ENCODE peak calls at places on chromosomes 12 and 14, in seven cellular contexts. C, A, Y, D, V, Z and B are unnamed samples.

GRCh38 chr12:96258451-96258933 is 64.3 kb downstream of the ELK3 start:
- DNase-seq in C (no peak), A (no peak), Y (no peak), D (peak), V (peak), Z (no peak), B (no peak)

GRCh38 chr12:50620050-50620974 is 115.5 kb downstream of the DIP2B start:
- DNase-seq in C (no peak), A (no peak), Y (peak), D (no peak), V (no peak), Z (peak), B (no peak)

GRCh38 chr14:51333901-51334432 is 93.9 kb downstream of the TMX1 start:
- DNase-seq in C (no peak), A (no peak), Y (no peak), D (no peak), V (peak), Z (peak), B (no peak)

GRCh38 chr14:81033841-81034240 is 78.4 kb downstream of the TSHR start:
- DNase-seq in C (no peak), A (no peak), Y (no peak), D (peak), V (no peak), Z (no peak), B (no peak)

GRCh38 chr12:58860050-58860787 is 60.1 kb downstream of the LRIG3 start:
- DNase-seq in C (no peak), A (no peak), Y (no peak), D (no peak), V (no peak), Z (no peak), B (no peak)

GRCh38 chr12:113221997-113222729 is 899 bp downstream of the TPCN1 start:
- DNase-seq in C (no peak), A (peak), Y (no peak), D (peak), V (no peak), Z (no peak), B (no peak)

GRCh38 chr14:53663709-53664108 is 292.9 kb downstream of the BMP4 start:
- DNase-seq in C (no peak), A (no peak), Y (no peak), D (no peak), V (peak), Z (no peak), B (no peak)

GRCh38 chr14:98721061-98721460 is 550.9 kb downstream of the BCL11B start:
- DNase-seq in C (no peak), A (no peak), Y (no peak), D (no peak), V (no peak), Z (no peak), B (no peak)

GRCh38 chr12:78087363-78087675 is 256.6 kb downstream of the NAV3 start:
- DNase-seq in C (no peak), A (no peak), Y (no peak), D (no peak), V (no peak), Z (no peak), B (no peak)

GRCh38 chr12:5565933-5566632 is 134.2 kb downstream of the NTF3 start:
- DNase-seq in C (no peak), A (no peak), Y (no peak), D (no peak), V (no peak), Z (no peak), B (no peak)
- TF ChIP-seq CTCF in C (no peak), A (no peak), Y (no peak), D (no peak), V (no peak), Z (no peak), B (no peak)

DNA sequence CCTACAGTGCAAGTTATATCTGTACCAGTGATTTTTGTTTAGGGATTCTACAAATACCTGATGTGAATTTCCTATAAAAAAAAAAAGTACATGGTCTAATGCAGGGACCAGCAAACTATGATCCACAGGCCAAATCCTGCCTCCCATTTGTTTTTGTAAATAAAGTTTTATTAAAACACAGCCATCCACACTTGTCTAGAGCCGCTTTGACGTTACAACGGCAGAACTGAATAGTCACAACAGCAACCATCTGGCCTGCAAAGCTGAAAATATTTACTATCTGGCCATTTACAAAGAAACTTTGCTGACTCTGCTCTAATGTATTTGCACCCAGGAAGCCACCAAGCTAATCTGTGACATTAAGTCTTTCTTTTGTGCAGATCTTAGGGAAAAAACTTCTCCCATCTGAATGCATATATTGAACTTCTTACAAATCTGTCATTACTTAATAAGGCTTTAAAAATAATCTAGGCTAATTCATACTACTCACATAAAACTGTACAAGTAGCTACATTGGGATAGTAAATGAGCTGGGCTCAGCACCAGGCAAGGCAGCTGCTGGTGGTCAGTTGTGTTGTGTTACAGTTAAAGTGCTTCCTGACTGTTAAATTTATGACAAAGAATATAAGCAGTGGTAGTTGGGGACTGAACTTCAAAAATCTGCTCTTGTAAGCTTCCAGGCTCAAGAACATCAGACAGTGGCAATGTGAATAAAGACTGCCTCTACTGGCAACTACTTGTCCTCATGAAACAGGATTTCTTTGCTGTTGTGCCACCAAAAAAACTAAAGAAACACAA is 303.3 kb downstream of the MED13L start:
- DNase-seq in C (no peak), A (no peak), Y (no peak), D (no peak), V (no peak), Z (no peak), B (no peak)
- TF ChIP-seq CTCF in C (no peak), A (no peak), Y (no peak), D (no peak), V (no peak), Z (no peak), B (no peak)

GRCh38 chr12:102026728-102027127 is 35.1 kb downstream of the WASHC3 start:
- DNase-seq in C (no peak), A (no peak), Y (no peak), D (peak), V (no peak), Z (no peak), B (no peak)
- TF ChIP-seq CTCF in C (no peak), A (no peak), Y (no peak), D (no peak), V (no peak), Z (no peak), B (no peak)

DNA sequence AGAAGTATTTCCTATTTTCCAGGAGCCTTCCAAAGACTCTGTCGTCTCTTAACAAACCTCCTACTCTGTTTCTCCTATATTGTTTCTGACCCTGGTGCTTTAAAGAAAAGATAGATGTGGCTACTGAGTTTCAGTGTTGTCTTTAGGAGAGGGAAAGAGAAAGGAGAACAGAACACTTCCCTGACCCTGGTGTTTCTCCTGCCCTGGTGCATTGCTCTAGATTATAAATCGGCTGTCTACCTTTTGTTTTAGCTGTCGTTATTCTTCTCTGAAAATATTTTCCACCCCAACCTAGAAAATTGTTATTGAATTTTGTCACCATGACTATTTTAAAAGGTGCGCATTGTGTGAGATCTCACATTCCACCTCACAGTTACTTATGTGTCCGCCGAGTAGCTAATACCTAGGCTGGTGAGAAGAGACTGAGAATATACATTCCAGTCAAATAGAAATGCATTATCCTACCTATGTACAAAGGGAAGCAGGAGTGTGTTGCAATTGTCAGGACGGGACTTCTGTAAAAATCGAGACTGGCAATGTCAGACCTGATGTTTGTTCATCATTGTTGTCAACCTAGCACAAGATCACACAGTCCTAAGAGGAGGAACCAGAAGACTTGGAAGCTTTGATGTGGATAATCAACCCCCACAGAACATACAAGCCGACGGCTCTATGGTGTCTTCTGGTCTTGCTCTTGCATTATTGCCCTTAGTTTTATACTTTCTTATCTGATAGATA is 108.7 kb upstream of the SLC38A4 start:
- DNase-seq in C (no peak), A (no peak), Y (no peak), D (no peak), V (no peak), Z (no peak), B (no peak)
- TF ChIP-seq CTCF in C (peak), A (no peak), Y (no peak), D (no peak), V (no peak), Z (peak), B (no peak)

GRCh38 chr12:122500685-122501488 is at the start of gene ZCCHC8:
- DNase-seq in C (peak), A (peak), Y (peak), D (peak), V (peak), Z (peak), B (peak)
- TF ChIP-seq CTCF in C (no peak), A (no peak), Y (no peak), D (peak), V (peak), Z (no peak), B (no peak)

GRCh38 chr12:32533971-32534590 is 134.7 kb downstream of the FGD4 start:
- DNase-seq in C (peak), A (peak), Y (peak), D (peak), V (peak), Z (peak), B (peak)
- TF ChIP-seq CTCF in C (no peak), A (no peak), Y (no peak), D (no peak), V (no peak), Z (no peak), B (no peak)

GRCh38 chr12:66120477-66120876 is 10.1 kb downstream of the LLPH start:
- DNase-seq in C (no peak), A (no peak), Y (no peak), D (no peak), V (no peak), Z (no peak), B (no peak)
- TF ChIP-seq CTCF in C (peak), A (no peak), Y (no peak), D (peak), V (no peak), Z (peak), B (no peak)